ENCODE peak calls at places on chromosomes 1 and 21, in eight cellular contexts. F, A, G, V, T, W, O and K are unnamed samples.

GRCh38 chr1:14924455-14925325 is 228.9 kb upstream of the TMEM51 start:
- DNase-seq in F (no peak), A (no peak), G (peak), V (no peak), T (no peak), W (peak), O (peak), K (peak)

GRCh38 chr1:20685739-20686138 is 24.6 kb upstream of the DDOST start:
- DNase-seq in F (no peak), A (no peak), G (no peak), V (no peak), T (no peak), W (no peak), O (no peak), K (no peak)

GRCh38 chr1:225617479-225617878 is 35.4 kb downstream of the ENAH start:
- DNase-seq in F (no peak), A (no peak), G (no peak), V (no peak), T (no peak), W (no peak), O (no peak), K (no peak)

GRCh38 chr1:18118491-18118890 is 10.9 kb downstream of the IGSF21 start:
- DNase-seq in F (no peak), A (no peak), G (no peak), V (no peak), T (no peak), W (no peak), O (no peak), K (no peak)

GRCh38 chr1:150173161-150173585 is 23.5 kb downstream of the PLEKHO1 start:
- DNase-seq in F (no peak), A (no peak), G (no peak), V (no peak), T (no peak), W (no peak), O (no peak), K (no peak)

GRCh38 chr1:235077163-235077540 is 51.5 kb downstream of the TOMM20 start:
- DNase-seq in F (no peak), A (no peak), G (no peak), V (no peak), T (no peak), W (no peak), O (no peak), K (no peak)

GRCh38 chr1:151718666-151719065 is 2.1 kb upstream of the CELF3 start:
- DNase-seq in F (no peak), A (no peak), G (no peak), V (no peak), T (no peak), W (no peak), O (no peak), K (no peak)

GRCh38 chr1:17586172-17586963 is 46.9 kb downstream of the ARHGEF10L start:
- DNase-seq in F (no peak), A (no peak), G (no peak), V (no peak), T (no peak), W (peak), O (no peak), K (no peak)

GRCh38 chr1:178039826-178040380 is 54.0 kb upstream of the RASAL2 start:
- DNase-seq in F (no peak), A (no peak), G (no peak), V (no peak), T (no peak), W (no peak), O (no peak), K (no peak)

GRCh38 chr21:42019101-42019605 is 9.0 kb upstream of the ZBTB21 start:
- DNase-seq in F (no peak), A (no peak), G (no peak), V (no peak), T (no peak), W (no peak), O (no peak), K (peak)

GRCh38 chr1:172909606-172910326 is 141.0 kb downstream of the TNFSF18 start:
- DNase-seq in F (no peak), A (no peak), G (no peak), V (no peak), T (no peak), W (no peak), O (no peak), K (no peak)

GRCh38 chr1:163974120-163974519 is 584.9 kb upstream of the PBX1 start:
- DNase-seq in F (no peak), A (no peak), G (no peak), V (no peak), T (no peak), W (no peak), O (no peak), K (no peak)

GRCh38 chr1:64000021-64000420 is 203.4 kb upstream of the UBE2U start:
- DNase-seq in F (no peak), A (no peak), G (no peak), V (no peak), T (no peak), W (no peak), O (no peak), K (no peak)

GRCh38 chr1:48831579-48831978 is 54.9 kb upstream of the BEND5 start:
- DNase-seq in F (no peak), A (no peak), G (no peak), V (no peak), T (no peak), W (no peak), O (no peak), K (no peak)

GRCh38 chr1:53371121-53371666 is 43.3 kb upstream of the LRP8 start:
- DNase-seq in F (no peak), A (no peak), G (no peak), V (no peak), T (no peak), W (no peak), O (peak), K (no peak)

GRCh38 chr1:184622136-184622823 is 132.4 kb downstream of the EDEM3 start:
- DNase-seq in F (no peak), A (peak), G (peak), V (peak), T (no peak), W (peak), O (no peak), K (peak)

GRCh38 chr1:47644216-47644581 is 206.4 kb downstream of the FOXD2 start:
- DNase-seq in F (no peak), A (no peak), G (no peak), V (no peak), T (no peak), W (no peak), O (no peak), K (no peak)

GRCh38 chr1:21251773-21252471 is 38.3 kb downstream of the ECE1 start:
- DNase-seq in F (no peak), A (peak), G (no peak), V (no peak), T (no peak), W (no peak), O (no peak), K (no peak)

GRCh38 chr1:232837085-232837484 is 31.9 kb downstream of the MAP10 start:
- DNase-seq in F (no peak), A (no peak), G (no peak), V (no peak), T (no peak), W (no peak), O (no peak), K (no peak)

GRCh38 chr1:226318471-226318870 is 9.5 kb upstream of the LIN9 start:
- DNase-seq in F (no peak), A (no peak), G (no peak), V (no peak), T (no peak), W (no peak), O (no peak), K (no peak)

GRCh38 chr1:82225407-82226197 is 424.9 kb downstream of the ADGRL2 start:
- DNase-seq in F (no peak), A (no peak), G (peak), V (no peak), T (no peak), W (no peak), O (no peak), K (peak)

GRCh38 chr1:227490478-227490877 is 72.9 kb upstream of the ZNF678 start:
- DNase-seq in F (no peak), A (no peak), G (no peak), V (no peak), T (no peak), W (no peak), O (no peak), K (no peak)

GRCh38 chr1:23352096-23352695 is 8.1 kb upstream of the HNRNPR start:
- DNase-seq in F (no peak), A (no peak), G (no peak), V (no peak), T (no peak), W (no peak), O (no peak), K (no peak)

GRCh38 chr1:87922885-87923284 is 594.2 kb downstream of the LMO4 start:
- DNase-seq in F (no peak), A (no peak), G (no peak), V (no peak), T (no peak), W (no peak), O (no peak), K (no peak)

GRCh38 chr1:154752273-154753030 is 117.6 kb downstream of the KCNN3 start:
- DNase-seq in F (no peak), A (no peak), G (no peak), V (no peak), T (no peak), W (no peak), O (peak), K (no peak)

GRCh38 chr1:30732277-30732996 is 9.1 kb upstream of the MATN1 start:
- DNase-seq in F (no peak), A (no peak), G (no peak), V (no peak), T (no peak), W (no peak), O (no peak), K (no peak)

GRCh38 chr1:14259191-14259757 is 339.2 kb upstream of the KAZN start:
- DNase-seq in F (no peak), A (peak), G (no peak), V (no peak), T (no peak), W (peak), O (no peak), K (no peak)

GRCh38 chr1:113887392-113887767 is at the start of gene BCL2L15:
- DNase-seq in F (no peak), A (no peak), G (no peak), V (no peak), T (no peak), W (no peak), O (no peak), K (no peak)

GRCh38 chr1:177739780-177740179 is 230.1 kb downstream of the SEC16B start:
- DNase-seq in F (no peak), A (no peak), G (no peak), V (no peak), T (no peak), W (no peak), O (no peak), K (no peak)

GRCh38 chr1:23343246-23344110 is 606 bp downstream of the HNRNPR start:
- DNase-seq in F (peak), A (no peak), G (peak), V (peak), T (no peak), W (no peak), O (peak), K (peak)

GRCh38 chr1:26608895-26609294 is 79.3 kb downstream of the RPS6KA1 start:
- DNase-seq in F (no peak), A (no peak), G (no peak), V (no peak), T (no peak), W (no peak), O (no peak), K (no peak)

GRCh38 chr1:169650551-169650950 is 20.6 kb upstream of the SELP start:
- DNase-seq in F (no peak), A (no peak), G (no peak), V (no peak), T (no peak), W (no peak), O (no peak), K (no peak)

GRCh38 chr1:81477704-81478103 is 323.0 kb upstream of the ADGRL2 start:
- DNase-seq in F (no peak), A (no peak), G (peak), V (no peak), T (no peak), W (no peak), O (no peak), K (no peak)

GRCh38 chr1:174021611-174022079 is 512 bp downstream of the RC3H1 start:
- DNase-seq in F (no peak), A (peak), G (peak), V (peak), T (no peak), W (peak), O (peak), K (no peak)

GRCh38 chr1:33163621-33164071 is 18.2 kb downstream of the TRIM62 start:
- DNase-seq in F (no peak), A (no peak), G (no peak), V (no peak), T (no peak), W (no peak), O (no peak), K (no peak)

GRCh38 chr1:76433528-76433927 is 359.0 kb downstream of the ST6GALNAC3 start:
- DNase-seq in F (no peak), A (no peak), G (no peak), V (no peak), T (no peak), W (no peak), O (peak), K (no peak)

GRCh38 chr1:110647254-110647891 is 27.4 kb downstream of the KCNA3 start:
- DNase-seq in F (peak), A (no peak), G (no peak), V (no peak), T (peak), W (no peak), O (no peak), K (no peak)